ENCODE peak calls at places on chromosomes 16 and 17, in six cellular contexts. Z is lower lobe of right lung, E is lower leg skin, O is kidney epithelial cell, B is lung, W is bronchial epithelial cell. R is an unnamed sample.

GRCh38 chr17:44092051-44092450 is 21.5 kb downstream of the G6PC3 start:
- DNase-seq in O (no peak), W (no peak), B (no peak), Z (no peak), E (no peak), R (no peak)

GRCh38 chr16:17460890-17461289 is 9.9 kb downstream of the XYLT1 start:
- DNase-seq in Z (no peak), E (no peak), O (no peak), W (no peak), B (no peak), R (no peak)

GRCh38 chr17:57735707-57736106 is 9.4 kb downstream of the CCDC182 start:
- DNase-seq in Z (no peak), O (no peak), W (peak), E (no peak), B (no peak), R (peak)

GRCh38 chr17:75876938-75877751 is 1.2 kb downstream of the TRIM47 start:
- DNase-seq in O (peak), W (peak), B (peak), Z (peak), E (peak), R (peak)

GRCh38 chr16:57962046-57962445 is 8.9 kb downstream of the CNGB1 start:
- DNase-seq in Z (no peak), E (no peak), W (no peak), B (no peak), O (no peak), R (no peak)

GRCh38 chr16:83906690-83907089 is 7.8 kb downstream of the MLYCD start:
- DNase-seq in O (no peak), Z (no peak), B (no peak), E (no peak), W (no peak), R (no peak)

GRCh38 chr16:85570213-85570734 is 42.8 kb upstream of the GSE1 start:
- DNase-seq in O (no peak), E (no peak), W (no peak), B (no peak), Z (no peak), R (peak)

GRCh38 chr17:48795444-48796162 is 21.4 kb downstream of the TTLL6 start:
- DNase-seq in B (no peak), O (peak), W (no peak), E (peak), Z (no peak), R (peak)

GRCh38 chr16:29306953-29307597 is 99.4 kb downstream of the NPIPB11 start:
- DNase-seq in B (no peak), O (no peak), Z (no peak), W (no peak), E (no peak), R (no peak)

GRCh38 chr17:19706791-19707727 is 9.3 kb downstream of the SLC47A2 start:
- DNase-seq in O (no peak), B (no peak), E (no peak), W (peak), Z (no peak), R (no peak)

GRCh38 chr16:84463221-84463620 is 41.2 kb downstream of the MEAK7 start:
- DNase-seq in B (no peak), O (no peak), Z (peak), W (no peak), E (no peak), R (no peak)

GRCh38 chr16:67443299-67443698 is 12.4 kb downstream of the HSD11B2 start:
- DNase-seq in W (no peak), O (no peak), E (no peak), Z (no peak), B (no peak), R (no peak)

GRCh38 chr17:82936768-82937171 is 96.9 kb upstream of the ZNF750 start:
- DNase-seq in O (no peak), E (no peak), B (no peak), W (no peak), Z (peak), R (no peak)

GRCh38 chr17:76447931-76448652 is 4.9 kb downstream of the UBE2O start:
- DNase-seq in Z (no peak), W (peak), B (no peak), E (no peak), O (no peak), R (no peak)

GRCh38 chr17:9628509-9628908 is 16.8 kb upstream of the USP43 start:
- DNase-seq in E (no peak), O (no peak), Z (no peak), W (no peak), B (no peak), R (peak)
- TF ChIP-seq CTCF in E (no peak), O (no peak), Z (no peak), W (no peak), B (no peak), R (no peak)

GRCh38 chr16:234468-235305 is at the start of gene FAM234A:
- DNase-seq in Z (peak), B (peak), W (peak), E (peak), O (peak), R (peak)
- TF ChIP-seq CTCF in Z (peak), B (no peak), W (peak), E (peak), O (peak), R (peak)

GRCh38 chr17:74408830-74409229 is 23.1 kb upstream of the GPRC5C start:
- DNase-seq in O (no peak), E (no peak), W (peak), Z (peak), B (peak), R (no peak)

GRCh38 chr17:74410001-74410443 is 21.9 kb upstream of the GPRC5C start:
- DNase-seq in O (no peak), W (no peak), E (no peak), Z (no peak), B (no peak), R (no peak)

GRCh38 chr17:74407384-74407783 is 24.5 kb upstream of the GPRC5C start:
- DNase-seq in O (no peak), B (no peak), W (no peak), E (no peak), Z (no peak), R (no peak)

GRCh38 chr17:74404802-74405201 is 27.1 kb upstream of the GPRC5C start:
- DNase-seq in Z (no peak), B (no peak), W (no peak), O (no peak), E (no peak), R (no peak)

DNA sequence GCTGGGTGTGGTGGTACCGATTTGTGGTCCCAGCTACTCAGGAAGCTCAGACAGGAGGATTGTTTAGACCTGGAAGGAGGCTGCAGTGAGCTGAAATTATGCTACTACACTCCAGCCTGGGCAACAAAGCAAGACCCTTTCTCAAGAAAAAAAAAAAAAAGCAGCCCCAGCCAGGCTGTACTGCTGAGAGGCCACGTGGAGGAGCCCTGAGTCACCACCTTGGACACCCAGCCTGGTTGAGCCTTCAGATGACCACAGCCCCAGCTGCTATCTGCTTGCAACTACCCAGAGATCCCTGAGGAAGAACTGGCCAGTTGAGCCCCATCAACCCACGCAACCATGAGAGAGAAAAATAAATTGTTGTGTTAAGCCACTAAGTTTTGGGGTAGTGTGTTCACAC is 23.6 kb upstream of the GPRC5C start:
- DNase-seq in Z (peak), E (no peak), B (peak), O (no peak), W (peak), R (peak)
- TF ChIP-seq CTCF in Z (no peak), E (no peak), B (no peak), O (peak), W (peak), R (no peak)

DNA sequence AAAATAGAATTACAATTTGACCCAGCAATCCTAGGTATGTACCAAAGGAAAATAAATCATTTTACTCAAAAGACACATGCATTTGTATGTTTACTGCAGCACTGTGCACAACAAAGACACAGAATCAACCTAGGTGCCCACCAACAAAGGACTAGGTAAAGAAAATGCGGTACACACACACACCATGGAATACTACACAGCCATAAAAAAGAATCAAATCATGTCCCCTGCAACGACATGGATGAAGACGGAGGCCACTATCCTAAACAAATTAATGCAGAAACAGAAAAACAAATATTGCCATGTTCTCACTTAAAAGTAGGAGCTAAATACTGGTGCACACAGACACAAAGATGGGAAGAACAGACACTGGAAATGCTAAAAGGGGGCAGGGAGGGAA is 36.2 kb downstream of the BRD7 start:
- DNase-seq in Z (no peak), W (no peak), O (no peak), E (no peak), B (no peak), R (no peak)
- TF ChIP-seq CTCF in Z (no peak), W (no peak), O (no peak), E (no peak), B (no peak), R (no peak)

DNA sequence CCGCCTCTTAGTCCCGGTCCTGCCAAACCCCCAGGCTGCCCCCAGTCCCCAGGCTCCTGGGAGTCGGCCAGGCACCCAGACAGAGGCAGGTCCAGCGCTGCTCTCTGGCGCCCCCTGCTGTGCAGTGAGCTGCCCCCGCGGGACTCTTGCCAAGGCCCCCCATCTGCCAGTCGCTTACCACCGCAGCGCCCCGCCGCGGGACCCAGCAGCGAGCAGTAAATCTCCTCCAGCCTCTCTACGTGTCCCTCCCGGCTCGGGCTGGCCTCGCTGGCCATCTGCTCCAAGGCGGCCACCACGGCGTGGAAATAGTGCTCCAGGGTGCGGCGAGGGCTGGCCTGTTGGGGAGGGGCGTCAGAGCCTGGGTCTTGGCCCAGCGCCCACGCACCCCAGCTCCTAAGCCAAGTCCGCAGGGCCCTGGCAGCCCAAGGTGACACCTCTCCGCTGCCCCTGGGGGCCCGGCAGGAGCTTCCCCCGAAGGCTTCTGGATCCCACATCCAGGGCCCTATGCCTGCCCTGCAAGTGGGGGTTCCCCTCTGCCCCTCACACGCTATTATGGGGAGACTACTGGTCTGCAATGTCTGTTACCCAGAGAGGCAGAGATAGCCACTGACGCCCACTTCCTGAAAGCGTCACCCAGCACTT is 33.7 kb upstream of the MFSD6L start:
- DNase-seq in Z (peak), O (no peak), E (no peak), B (no peak), W (no peak), R (peak)
- TF ChIP-seq CTCF in Z (peak), O (peak), E (no peak), B (no peak), W (no peak), R (peak)